ENCODE peak calls at places on chromosome X, in six cellular contexts. One of them, this sample, is unnamed.

GRCh38 chrX:109760922-109761250 is 27.8 kb upstream of the ACSL4 start:
- DNase-seq in SK-N-SH: no peak
- DNase-seq in heart right ventricle: no peak
- DNase-seq in CD4-positive, alpha-beta T cell: no peak
- DNase-seq in tibial artery: no peak
- DNase-seq in endothelial cell: no peak
- DNase-seq in this sample: no peak

GRCh38 chrX:104098151-104098808 is 14.0 kb upstream of the ZCCHC18 start:
- DNase-seq in tibial artery: no peak
- DNase-seq in endothelial cell: peak
- DNase-seq in CD4-positive, alpha-beta T cell: no peak
- DNase-seq in SK-N-SH: peak
- DNase-seq in heart right ventricle: no peak
- DNase-seq in this sample: peak

GRCh38 chrX:96982159-96982558 is 98.5 kb downstream of the RPA4 start:
- DNase-seq in CD4-positive, alpha-beta T cell: no peak
- DNase-seq in endothelial cell: no peak
- DNase-seq in heart right ventricle: no peak
- DNase-seq in tibial artery: no peak
- DNase-seq in SK-N-SH: no peak
- DNase-seq in this sample: no peak

GRCh38 chrX:85109235-85109634 is 105.6 kb downstream of the APOOL start:
- DNase-seq in tibial artery: no peak
- DNase-seq in endothelial cell: peak
- DNase-seq in SK-N-SH: peak
- DNase-seq in CD4-positive, alpha-beta T cell: no peak
- DNase-seq in heart right ventricle: no peak
- DNase-seq in this sample: peak

GRCh38 chrX:50629774-50630173 is 159.1 kb upstream of the DGKK start:
- DNase-seq in CD4-positive, alpha-beta T cell: no peak
- DNase-seq in SK-N-SH: no peak
- DNase-seq in heart right ventricle: no peak
- DNase-seq in tibial artery: no peak
- DNase-seq in endothelial cell: no peak
- DNase-seq in this sample: no peak

GRCh38 chrX:100685284-100685996 is 41.4 kb downstream of the SRPX2 start:
- DNase-seq in SK-N-SH: peak
- DNase-seq in CD4-positive, alpha-beta T cell: peak
- DNase-seq in tibial artery: no peak
- DNase-seq in heart right ventricle: no peak
- DNase-seq in endothelial cell: peak
- DNase-seq in this sample: peak

GRCh38 chrX:24658421-24658820 is 11.3 kb upstream of the PCYT1B start:
- DNase-seq in SK-N-SH: no peak
- DNase-seq in endothelial cell: no peak
- DNase-seq in CD4-positive, alpha-beta T cell: no peak
- DNase-seq in tibial artery: no peak
- DNase-seq in heart right ventricle: no peak
- DNase-seq in this sample: no peak

GRCh38 chrX:71224098-71224708 is 1.2 kb downstream of the GJB1 start:
- DNase-seq in heart right ventricle: no peak
- DNase-seq in endothelial cell: no peak
- DNase-seq in SK-N-SH: no peak
- DNase-seq in tibial artery: no peak
- DNase-seq in CD4-positive, alpha-beta T cell: no peak
- DNase-seq in this sample: no peak

GRCh38 chrX:95346854-95347253 is 1337.8 kb upstream of the DIAPH2 start:
- DNase-seq in endothelial cell: no peak
- DNase-seq in tibial artery: no peak
- DNase-seq in SK-N-SH: no peak
- DNase-seq in heart right ventricle: no peak
- DNase-seq in CD4-positive, alpha-beta T cell: no peak
- DNase-seq in this sample: no peak

GRCh38 chrX:119570351-119570835 is 4.0 kb upstream of the UBE2A start:
- DNase-seq in SK-N-SH: no peak
- DNase-seq in CD4-positive, alpha-beta T cell: no peak
- DNase-seq in endothelial cell: no peak
- DNase-seq in tibial artery: no peak
- DNase-seq in heart right ventricle: no peak
- DNase-seq in this sample: no peak

GRCh38 chrX:39972340-39972739 is 125.4 kb downstream of the BCOR start:
- DNase-seq in CD4-positive, alpha-beta T cell: no peak
- DNase-seq in endothelial cell: no peak
- DNase-seq in heart right ventricle: no peak
- DNase-seq in tibial artery: no peak
- DNase-seq in SK-N-SH: no peak
- DNase-seq in this sample: no peak

GRCh38 chrX:95875661-95876060 is 809.0 kb upstream of the DIAPH2 start:
- DNase-seq in tibial artery: no peak
- DNase-seq in CD4-positive, alpha-beta T cell: no peak
- DNase-seq in heart right ventricle: no peak
- DNase-seq in endothelial cell: no peak
- DNase-seq in SK-N-SH: no peak
- DNase-seq in this sample: no peak

GRCh38 chrX:150564838-150565237 is 3.6 kb upstream of the MTM1 start:
- DNase-seq in SK-N-SH: no peak
- DNase-seq in endothelial cell: no peak
- DNase-seq in heart right ventricle: no peak
- DNase-seq in tibial artery: no peak
- DNase-seq in CD4-positive, alpha-beta T cell: no peak
- DNase-seq in this sample: no peak

GRCh38 chrX:43505759-43506158 is 150.3 kb upstream of the MAOA start:
- DNase-seq in SK-N-SH: no peak
- DNase-seq in endothelial cell: no peak
- DNase-seq in CD4-positive, alpha-beta T cell: no peak
- DNase-seq in tibial artery: no peak
- DNase-seq in heart right ventricle: no peak
- DNase-seq in this sample: no peak

GRCh38 chrX:21745756-21746155 is 12.2 kb downstream of the SMPX start:
- DNase-seq in CD4-positive, alpha-beta T cell: peak
- DNase-seq in SK-N-SH: peak
- DNase-seq in endothelial cell: peak
- DNase-seq in tibial artery: no peak
- DNase-seq in heart right ventricle: no peak
- DNase-seq in this sample: peak

DNA sequence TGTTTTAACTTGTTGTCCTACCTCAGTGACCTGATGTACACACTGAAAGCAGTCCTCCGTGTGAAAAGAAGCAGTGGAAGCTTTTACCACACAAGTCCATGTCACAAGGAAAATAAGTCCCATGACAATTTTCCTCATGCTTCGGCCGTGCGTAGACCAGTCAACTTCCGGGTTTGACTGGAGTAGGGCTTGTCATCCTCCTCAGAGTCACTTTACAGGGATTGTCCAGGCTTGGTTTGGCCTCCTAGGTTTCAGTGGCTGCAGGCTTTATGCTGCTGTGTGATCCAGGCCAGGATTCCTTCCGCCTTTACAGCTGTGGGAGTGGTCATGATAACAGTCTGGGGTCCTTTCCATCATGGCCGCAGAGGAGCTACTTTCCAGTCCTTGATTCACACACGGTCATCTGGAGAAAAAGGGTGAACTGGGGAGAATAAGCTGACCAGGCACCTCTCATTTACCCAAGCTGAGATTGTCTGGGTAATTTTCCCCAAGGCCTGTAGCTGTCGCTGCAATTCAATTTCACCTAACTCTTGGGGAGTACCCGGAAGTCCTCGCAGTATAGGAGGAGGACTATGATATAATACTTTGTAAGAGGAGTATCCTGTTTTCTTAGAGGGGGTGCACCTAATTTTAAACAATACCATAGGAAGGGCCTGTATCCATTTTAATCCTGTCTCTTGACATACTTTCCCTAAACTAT is 206.1 kb upstream of the KLF8 start:
- DNase-seq in heart right ventricle: no peak
- DNase-seq in tibial artery: no peak
- DNase-seq in endothelial cell: no peak
- DNase-seq in SK-N-SH: no peak
- DNase-seq in CD4-positive, alpha-beta T cell: no peak
- DNase-seq in this sample: no peak
- TF ChIP-seq CTCF in heart right ventricle: no peak
- TF ChIP-seq CTCF in tibial artery: no peak
- TF ChIP-seq CTCF in endothelial cell: no peak
- TF ChIP-seq CTCF in SK-N-SH: peak
- TF ChIP-seq CTCF in CD4-positive, alpha-beta T cell: no peak
- TF ChIP-seq CTCF in this sample: no peak

GRCh38 chrX:153470411-153471363 is at the start of gene HAUS7:
- DNase-seq in heart right ventricle: peak
- DNase-seq in CD4-positive, alpha-beta T cell: peak
- DNase-seq in tibial artery: peak
- DNase-seq in SK-N-SH: peak
- DNase-seq in endothelial cell: peak
- DNase-seq in this sample: peak
- TF ChIP-seq CTCF in heart right ventricle: peak
- TF ChIP-seq CTCF in CD4-positive, alpha-beta T cell: peak
- TF ChIP-seq CTCF in tibial artery: peak
- TF ChIP-seq CTCF in SK-N-SH: peak
- TF ChIP-seq CTCF in endothelial cell: peak
- TF ChIP-seq CTCF in this sample: peak

DNA sequence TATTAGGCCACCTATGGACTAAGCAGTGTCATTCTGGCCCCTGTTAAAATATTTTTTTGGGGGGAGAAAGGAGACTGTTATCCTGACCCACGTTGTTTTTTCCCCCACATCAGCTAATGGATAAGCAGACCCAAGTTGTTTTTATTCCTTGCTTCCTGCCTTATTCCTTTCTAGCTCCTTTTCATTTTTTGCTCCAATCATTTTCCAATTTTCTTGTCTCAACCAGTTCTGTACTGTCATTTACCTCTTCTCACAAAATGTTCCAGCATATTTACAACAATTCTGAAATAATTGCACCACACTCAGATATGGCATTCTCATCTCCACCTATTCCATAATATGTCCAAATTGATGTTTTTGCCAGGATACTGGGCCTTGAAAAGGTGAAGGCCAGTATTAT is 150.3 kb downstream of the NEXMIF start:
- DNase-seq in CD4-positive, alpha-beta T cell: no peak
- DNase-seq in tibial artery: no peak
- DNase-seq in heart right ventricle: no peak
- DNase-seq in SK-N-SH: no peak
- DNase-seq in endothelial cell: no peak
- DNase-seq in this sample: no peak
- TF ChIP-seq CTCF in CD4-positive, alpha-beta T cell: no peak
- TF ChIP-seq CTCF in tibial artery: no peak
- TF ChIP-seq CTCF in heart right ventricle: no peak
- TF ChIP-seq CTCF in SK-N-SH: no peak
- TF ChIP-seq CTCF in endothelial cell: no peak
- TF ChIP-seq CTCF in this sample: no peak

GRCh38 chrX:26653050-26653449 is 437.1 kb downstream of the MAGEB5 start:
- DNase-seq in heart right ventricle: no peak
- DNase-seq in SK-N-SH: no peak
- DNase-seq in CD4-positive, alpha-beta T cell: no peak
- DNase-seq in tibial artery: no peak
- DNase-seq in endothelial cell: no peak
- DNase-seq in this sample: no peak

GRCh38 chrX:26649534-26649933 is 433.6 kb downstream of the MAGEB5 start:
- DNase-seq in heart right ventricle: no peak
- DNase-seq in SK-N-SH: peak
- DNase-seq in endothelial cell: no peak
- DNase-seq in tibial artery: no peak
- DNase-seq in CD4-positive, alpha-beta T cell: no peak
- DNase-seq in this sample: no peak

GRCh38 chrX:26651755-26652154 is 435.8 kb downstream of the MAGEB5 start:
- DNase-seq in endothelial cell: no peak
- DNase-seq in SK-N-SH: no peak
- DNase-seq in heart right ventricle: no peak
- DNase-seq in CD4-positive, alpha-beta T cell: no peak
- DNase-seq in tibial artery: no peak
- DNase-seq in this sample: peak
- TF ChIP-seq CTCF in endothelial cell: no peak
- TF ChIP-seq CTCF in SK-N-SH: peak
- TF ChIP-seq CTCF in heart right ventricle: no peak
- TF ChIP-seq CTCF in CD4-positive, alpha-beta T cell: no peak
- TF ChIP-seq CTCF in tibial artery: no peak
- TF ChIP-seq CTCF in this sample: no peak

GRCh38 chrX:4787971-4788370 is 1074.5 kb upstream of the PRKX start:
- DNase-seq in tibial artery: no peak
- DNase-seq in heart right ventricle: no peak
- DNase-seq in CD4-positive, alpha-beta T cell: no peak
- DNase-seq in endothelial cell: no peak
- DNase-seq in SK-N-SH: no peak
- DNase-seq in this sample: no peak
- TF ChIP-seq CTCF in tibial artery: no peak
- TF ChIP-seq CTCF in heart right ventricle: no peak
- TF ChIP-seq CTCF in CD4-positive, alpha-beta T cell: no peak
- TF ChIP-seq CTCF in endothelial cell: no peak
- TF ChIP-seq CTCF in SK-N-SH: no peak
- TF ChIP-seq CTCF in this sample: no peak

DNA sequence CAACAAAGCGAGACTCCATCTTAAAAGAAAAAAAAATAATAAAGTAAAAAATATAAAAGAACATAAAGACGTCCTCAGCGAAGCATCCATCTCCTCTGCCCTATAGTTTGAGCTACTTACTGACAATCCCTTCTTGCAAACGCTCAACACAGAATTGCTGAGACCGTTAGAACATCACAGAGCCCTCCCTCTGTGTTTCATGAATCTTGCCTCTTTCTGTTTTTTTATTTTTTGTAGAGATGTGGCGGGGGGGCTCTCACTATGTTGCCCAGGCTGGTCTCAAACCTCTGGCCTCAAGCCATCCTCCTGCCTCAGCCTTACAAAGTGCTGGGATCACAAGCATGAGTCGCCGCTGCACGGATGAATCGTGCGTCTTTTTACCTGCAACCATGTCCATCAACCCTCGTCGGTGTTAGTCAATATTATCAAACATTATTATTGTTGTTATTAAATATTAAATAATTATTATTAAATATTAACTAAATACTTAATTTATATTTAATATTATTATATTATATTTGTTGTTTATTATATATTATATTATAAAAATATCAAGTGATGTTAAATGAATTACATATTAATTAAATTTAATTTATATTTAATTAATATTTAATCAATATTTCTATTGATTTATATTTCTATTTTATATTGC is 200.7 kb downstream of the CRLF2 start:
- DNase-seq in CD4-positive, alpha-beta T cell: no peak
- DNase-seq in endothelial cell: no peak
- DNase-seq in heart right ventricle: no peak
- DNase-seq in tibial artery: no peak
- DNase-seq in SK-N-SH: no peak
- DNase-seq in this sample: peak
- TF ChIP-seq CTCF in CD4-positive, alpha-beta T cell: no peak
- TF ChIP-seq CTCF in endothelial cell: no peak
- TF ChIP-seq CTCF in heart right ventricle: no peak
- TF ChIP-seq CTCF in tibial artery: no peak
- TF ChIP-seq CTCF in SK-N-SH: no peak
- TF ChIP-seq CTCF in this sample: no peak

This sample was measured in activated CD8-positive, alpha-beta T cell treated with anti-CD3 and anti-CD28 coated beads for 36 hours.